ENCODE peak calls at places on chromosomes 1 and 21, in five cellular contexts. I, W, Z, B and H are unnamed samples.

GRCh38 chr1:92826792-92827191 is 5.0 kb upstream of the RPL5 start:
- DNase-seq in W (no peak), B (no peak), Z (no peak), I (no peak), H (no peak)

GRCh38 chr1:18452550-18452949 is 28.2 kb upstream of the KLHDC7A start:
- DNase-seq in W (peak; percentile 19), I (no peak), Z (no peak), B (no peak), H (no peak)

GRCh38 chr1:21564521-21565095 is 55.4 kb downstream of the ALPL start:
- DNase-seq in Z (no peak), B (no peak), I (no peak), W (no peak), H (no peak)

GRCh38 chr21:37863842-37864241 is 52.4 kb downstream of the KCNJ6 start:
- DNase-seq in I (no peak), Z (no peak), W (no peak), B (no peak), H (no peak)

GRCh38 chr1:111267801-111268508 is 22.7 kb upstream of the CHIA start:
- DNase-seq in B (no peak), W (no peak), Z (no peak), I (no peak), H (no peak)

GRCh38 chr21:36166705-36167104 is 10.1 kb downstream of the DOP1B start:
- DNase-seq in I (no peak), W (no peak), B (no peak), Z (peak; percentile 59), H (no peak)

GRCh38 chr1:168443899-168444298 is 99.9 kb downstream of the XCL2 start:
- DNase-seq in B (no peak), Z (no peak), W (no peak), I (no peak), H (no peak)

GRCh38 chr21:23743821-23744220 is 1863.5 kb downstream of the MRPL39 start:
- DNase-seq in B (no peak), I (no peak), W (no peak), Z (no peak), H (no peak)

GRCh38 chr1:100073531-100073930 is 59.2 kb downstream of the SASS6 start:
- DNase-seq in Z (no peak), I (no peak), W (no peak), B (no peak), H (no peak)

GRCh38 chr1:99660496-99660895 is 14.6 kb downstream of the PALMD start:
- DNase-seq in W (peak; percentile 83), Z (no peak), B (no peak), I (no peak), H (no peak)

GRCh38 chr21:39538453-39539042 is 74.2 kb upstream of the B3GALT5 start:
- DNase-seq in Z (no peak), W (no peak), B (no peak), I (no peak), H (no peak)

GRCh38 chr1:171794085-171794484 is 12.6 kb downstream of the METTL13 start:
- DNase-seq in W (peak; percentile 94), Z (no peak), I (no peak), B (no peak), H (no peak)

GRCh38 chr21:35053356-35054096 is 4.4 kb upstream of the RUNX1 start:
- DNase-seq in I (no peak), W (no peak), Z (no peak), B (no peak), H (no peak)
- H3K27me3 ChIP-seq in I (no peaks in the 10 kb centered on the region), W (no peaks in the 10 kb centered on the region), Z (no peaks in the 10 kb centered on the region), B (no peaks in the 10 kb centered on the region), H (no peaks in the 10 kb centered on the region)

DNA sequence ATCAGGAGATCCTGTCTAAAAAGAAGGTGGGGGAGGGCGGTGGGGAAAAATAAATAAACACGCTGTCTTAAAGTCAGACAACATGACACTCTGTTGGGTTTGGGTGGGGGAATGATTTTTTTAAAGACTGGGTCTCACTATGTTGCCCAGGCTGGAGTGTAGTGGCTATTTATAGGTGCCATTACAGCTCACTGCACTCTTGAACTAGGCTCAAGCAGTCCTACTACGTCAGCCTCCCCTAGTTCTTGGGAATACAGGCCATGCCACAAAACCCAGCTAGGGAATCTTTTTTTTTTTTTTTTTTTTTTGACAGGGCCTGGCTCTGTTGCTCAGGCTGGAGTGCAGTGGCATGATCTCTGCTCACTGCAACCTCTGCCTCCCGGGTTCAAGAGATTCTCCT is 2.4 kb upstream of the SNRPE start:
- DNase-seq in I (no peak), W (no peak), B (no peak), Z (no peak), H (no peak)
- TF ChIP-seq CTCF in I (no peak), W (no peak), B (no peak), Z (no peak), H (no peak)

DNA sequence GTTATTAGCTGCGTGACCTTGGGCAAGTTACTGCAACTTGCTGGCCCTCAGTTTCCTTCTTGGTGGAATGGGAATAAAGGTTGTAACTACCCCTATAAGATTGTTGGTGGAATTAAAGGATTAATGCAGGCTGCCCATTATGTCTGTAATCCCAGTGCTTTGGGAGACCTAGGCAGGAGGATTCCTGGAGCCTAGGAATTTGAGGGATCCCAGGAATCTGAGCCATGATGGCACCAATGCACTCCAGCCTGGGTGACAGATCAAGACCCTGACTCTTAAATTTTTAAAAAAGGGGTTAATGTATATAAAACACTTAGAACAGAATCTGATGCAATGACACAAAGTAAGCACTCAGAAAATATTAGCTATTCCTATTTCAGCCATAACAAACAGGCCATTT is 67.3 kb downstream of the PTGER3 start:
- DNase-seq in B (no peak), W (no peak), Z (no peak), I (no peak), H (no peak)
- H3K4me3 ChIP-seq in B (no peak overlapping the region), W (no peak overlapping the region), Z (no peak overlapping the region), I (no peak overlapping the region), H (no peak overlapping the region)

GRCh38 chr1:182507685-182508084 is 57.7 kb downstream of the RGSL1 start:
- DNase-seq in I (no peak), W (no peak), B (no peak), Z (no peak), H (no peak)
- H3K27me3 ChIP-seq in I (no peaks in the 10 kb centered on the region), W (no peaks in the 10 kb centered on the region), B (no peaks in the 10 kb centered on the region), Z (no peaks in the 10 kb centered on the region), H (no peaks in the 10 kb centered on the region)

GRCh38 chr1:187999973-188000372 is 1171.2 kb downstream of the PLA2G4A start:
- DNase-seq in B (no peak), W (peak; percentile 2), Z (no peak), I (no peak), H (no peak)
- TF ChIP-seq CTCF in B (no peak), W (peak; percentile 18), Z (no peak), I (peak; percentile 12), H (no peak)

GRCh38 chr1:40668769-40669525 is 3.5 kb upstream of the RIMS3 start:
- DNase-seq in I (peak; percentile 80), B (peak; percentile 48), W (peak; percentile 66), Z (peak; percentile 61), H (no peak)
- H3K4me3 ChIP-seq in I (peak overlapping the region; percentile 10), B (peak overlapping the region; percentile 22), W (no peak overlapping the region), Z (no peak overlapping the region), H (peak overlapping the region; percentile 26)

DNA sequence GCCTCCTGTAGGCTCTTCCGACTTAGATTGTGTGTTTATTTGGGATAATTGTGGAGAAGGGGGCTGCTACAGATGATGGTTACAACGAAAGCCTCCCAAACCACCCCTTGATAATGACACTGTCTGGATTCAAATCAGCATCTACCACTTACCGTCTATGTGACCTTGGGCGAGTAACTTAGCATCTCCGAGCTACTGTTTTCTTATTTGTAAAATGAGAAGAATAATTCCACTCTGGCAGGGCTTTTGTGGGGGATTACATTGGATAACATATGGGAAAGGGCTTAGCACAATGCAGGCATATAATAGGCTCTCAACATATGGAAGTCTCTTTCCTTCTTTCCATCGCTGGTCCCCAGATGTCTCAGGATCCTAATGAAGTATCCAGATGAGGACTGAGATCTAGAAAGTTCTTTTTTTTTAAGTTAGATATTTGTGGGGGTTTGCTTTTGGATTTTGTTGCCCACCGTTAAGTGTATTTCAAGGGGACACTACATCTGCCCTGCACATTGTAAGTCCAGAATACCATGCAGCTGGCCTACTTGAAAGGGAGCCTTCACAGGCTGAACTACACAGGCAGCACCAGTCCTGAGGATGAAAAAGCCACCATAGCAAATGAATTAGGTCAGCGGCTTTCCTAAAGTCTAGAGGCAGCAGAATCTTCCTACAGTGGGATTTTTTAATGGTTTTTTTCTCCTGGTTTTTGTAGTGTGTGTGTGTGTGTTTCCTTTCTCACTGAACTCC is 172.3 kb upstream of the IRF2BP2 start:
- DNase-seq in Z (no peak), B (peak; percentile 15), I (no peak), W (no peak), H (no peak)
- H3K27me3 ChIP-seq in Z (no peaks in the 10 kb centered on the region), B (peaks cover 30% of the 10 kb centered on the region), I (no peaks in the 10 kb centered on the region), W (peaks cover 14% of the 10 kb centered on the region), H (peaks cover 62% of the 10 kb centered on the region)

GRCh38 chr1:23451452-23451851 is 26.9 kb upstream of the TCEA3 start:
- DNase-seq in Z (no peak), W (no peak), I (no peak), B (no peak), H (no peak)
- TF ChIP-seq CTCF in Z (no peak), W (no peak), I (no peak), B (peak; percentile 7), H (no peak)